ENCODE peak calls at places on chromosomes 11 and 22, in eight cellular contexts. M is IMR-90, T is GM12878, I is A549, X is SK-N-SH, E is H1, F is HCT116, A is HepG2. O is an unnamed sample.

GRCh38 chr11:130527648-130528300 is 79.3 kb downstream of the ADAMTS15 start:
- DNase-seq in M (peak), T (no peak), I (no peak), X (no peak), E (no peak), F (no peak), A (no peak), O (no peak)

GRCh38 chr11:7160814-7161489 is 72.2 kb downstream of the RBMXL2 start:
- DNase-seq in M (no peak), T (no peak), I (no peak), X (no peak), E (no peak), F (no peak), A (no peak), O (no peak)

GRCh38 chr11:19025799-19026406 is 34.6 kb downstream of the MRGPRX2 start:
- DNase-seq in M (peak), T (no peak), I (no peak), X (peak), E (no peak), F (no peak), A (no peak), O (no peak)

GRCh38 chr11:22304337-22304961 is 33.7 kb upstream of the SLC17A6 start:
- DNase-seq in M (peak), T (no peak), I (peak), X (peak), E (no peak), F (peak), A (peak), O (peak)

GRCh38 chr11:128664286-128664685 is 29.6 kb upstream of the FLI1 start:
- DNase-seq in M (no peak), T (no peak), I (no peak), X (no peak), E (no peak), F (no peak), A (no peak), O (no peak)

GRCh38 chr11:14422052-14422813 is 63.2 kb upstream of the RRAS2 start:
- DNase-seq in M (peak), T (no peak), I (peak), X (peak), E (peak), F (peak), A (peak), O (peak)

GRCh38 chr11:12184696-12185095 is 74.3 kb downstream of the MICAL2 start:
- DNase-seq in M (peak), T (no peak), I (no peak), X (no peak), E (no peak), F (no peak), A (no peak), O (no peak)

GRCh38 chr11:64971421-64972233 is at the start of gene MAJIN:
- DNase-seq in M (peak), T (peak), I (peak), X (no peak), E (peak), F (no peak), A (no peak), O (peak)

GRCh38 chr11:75565221-75565814 is 3.3 kb downstream of the SERPINH1 start:
- DNase-seq in M (peak), T (no peak), I (no peak), X (no peak), E (no peak), F (no peak), A (peak), O (no peak)

GRCh38 chr11:59426361-59427067 is at the start of gene OR5A2:
- DNase-seq in M (no peak), T (no peak), I (no peak), X (no peak), E (peak), F (no peak), A (no peak), O (no peak)

GRCh38 chr11:121063728-121064127 is 37.3 kb upstream of the TECTA start:
- DNase-seq in M (no peak), T (no peak), I (peak), X (no peak), E (no peak), F (no peak), A (peak), O (peak)

GRCh38 chr11:60887531-60887930 is 18.9 kb downstream of the PRPF19 start:
- DNase-seq in M (peak), T (no peak), I (peak), X (peak), E (peak), F (peak), A (peak), O (peak)

GRCh38 chr11:2816941-2817421 is 68.6 kb downstream of the CDKN1C start:
- DNase-seq in M (peak), T (no peak), I (no peak), X (no peak), E (no peak), F (no peak), A (no peak), O (no peak)

GRCh38 chr11:67998150-67999045 is 5.5 kb downstream of the UNC93B1 start:
- DNase-seq in M (no peak), T (no peak), I (no peak), X (peak), E (no peak), F (no peak), A (no peak), O (no peak)

GRCh38 chr11:70650075-70650909 is 252.0 kb downstream of the CTTN start:
- DNase-seq in M (peak), T (no peak), I (peak), X (no peak), E (peak), F (peak), A (peak), O (peak)

GRCh38 chr11:5624489-5625278 is at the start of gene TRIM34:
- DNase-seq in M (peak), T (peak), I (peak), X (no peak), E (peak), F (no peak), A (no peak), O (peak)

GRCh38 chr11:76783294-76783900 is at the start of gene TSKU:
- DNase-seq in M (no peak), T (no peak), I (no peak), X (no peak), E (peak), F (no peak), A (no peak), O (no peak)

GRCh38 chr11:114296979-114297372 is 777 bp downstream of the NNMT start:
- DNase-seq in M (no peak), T (no peak), I (no peak), X (no peak), E (no peak), F (no peak), A (no peak), O (no peak)
- TF ChIP-seq RAD21 in M (no peak), T (no peak), I (no peak), X (no peak), E (no peak), F (no peak), A (no peak), O (no peak)

DNA sequence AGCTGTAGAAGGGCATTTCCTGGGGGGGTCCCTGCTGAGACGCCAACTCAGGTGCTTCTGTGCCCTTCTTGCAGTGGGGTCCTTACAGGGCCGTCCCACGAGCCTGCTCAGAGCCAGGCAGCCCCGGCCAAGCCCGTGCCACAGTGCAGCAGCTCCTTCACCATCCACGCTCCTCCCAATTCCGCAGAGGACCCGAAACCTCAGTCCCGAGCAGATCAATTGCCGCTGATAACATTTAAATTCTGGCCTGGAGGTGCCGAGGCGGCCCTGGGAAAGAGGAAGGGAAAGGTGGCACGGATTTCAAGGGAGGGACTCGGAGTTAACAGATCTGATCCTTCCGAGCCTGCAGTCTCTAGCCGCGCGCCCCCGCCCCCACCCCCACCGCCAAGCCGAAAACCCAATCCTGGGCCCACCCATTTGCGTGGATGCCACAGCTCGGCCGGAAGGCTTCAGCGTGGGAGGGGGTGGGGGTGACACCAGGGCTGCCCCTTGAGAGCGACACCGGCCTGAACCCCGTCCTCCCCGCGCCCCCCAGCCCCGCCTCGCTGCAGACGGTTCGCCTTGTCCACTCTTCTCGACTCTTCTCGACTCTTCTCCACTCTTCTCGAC is 32.3 kb upstream of the JAM3 start:
- DNase-seq in M (no peak), T (no peak), I (no peak), X (peak), E (no peak), F (no peak), A (no peak), O (no peak)
- TF ChIP-seq RAD21 in M (no peak), T (no peak), I (no peak), X (no peak), E (no peak), F (no peak), A (no peak), O (no peak)

DNA sequence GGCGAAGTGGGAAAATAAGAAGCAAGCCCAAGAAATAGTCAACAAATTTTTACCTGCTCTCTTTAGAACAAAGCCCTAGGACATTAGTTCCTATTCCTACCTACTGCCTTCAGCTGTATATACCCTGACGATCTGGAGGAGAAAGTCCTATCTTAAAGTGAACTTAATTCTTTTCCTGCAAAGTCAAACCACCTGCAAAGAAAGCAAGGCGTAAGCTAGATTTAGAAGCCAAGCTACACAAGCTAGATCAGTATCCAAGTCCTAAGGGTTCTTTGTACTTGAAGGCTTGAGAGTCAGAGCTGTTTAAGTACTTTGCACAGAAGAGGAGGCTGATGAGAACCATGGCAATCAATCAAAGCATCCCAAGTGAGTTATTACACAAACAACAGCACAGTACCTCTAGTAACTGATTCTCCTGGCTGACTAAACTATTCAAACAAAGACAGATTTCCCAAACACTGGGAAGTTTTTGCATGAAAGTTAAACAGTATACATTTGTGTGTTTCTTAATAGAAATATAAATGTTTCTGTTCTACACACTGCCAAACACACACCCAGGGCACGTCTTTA is 1.9 kb downstream of the CDON start:
- DNase-seq in M (no peak), T (no peak), I (no peak), X (no peak), E (no peak), F (no peak), A (peak), O (no peak)
- TF ChIP-seq RAD21 in M (no peak), T (no peak), I (no peak), X (no peak), E (no peak), F (no peak), A (no peak), O (no peak)

GRCh38 chr22:28034145-28034759 is 115.2 kb upstream of the PITPNB start:
- DNase-seq in M (no peak), T (no peak), I (no peak), X (no peak), E (no peak), F (no peak), A (no peak), O (no peak)

GRCh38 chr22:28030442-28030841 is 111.4 kb upstream of the PITPNB start:
- DNase-seq in M (peak), T (no peak), I (no peak), X (no peak), E (peak), F (no peak), A (no peak), O (no peak)

GRCh38 chr22:28032896-28033295 is 113.8 kb upstream of the PITPNB start:
- DNase-seq in M (no peak), T (no peak), I (no peak), X (no peak), E (no peak), F (no peak), A (no peak), O (no peak)

GRCh38 chr22:28031383-28031922 is 112.4 kb upstream of the PITPNB start:
- DNase-seq in M (no peak), T (no peak), I (no peak), X (no peak), E (peak), F (no peak), A (no peak), O (no peak)

DNA sequence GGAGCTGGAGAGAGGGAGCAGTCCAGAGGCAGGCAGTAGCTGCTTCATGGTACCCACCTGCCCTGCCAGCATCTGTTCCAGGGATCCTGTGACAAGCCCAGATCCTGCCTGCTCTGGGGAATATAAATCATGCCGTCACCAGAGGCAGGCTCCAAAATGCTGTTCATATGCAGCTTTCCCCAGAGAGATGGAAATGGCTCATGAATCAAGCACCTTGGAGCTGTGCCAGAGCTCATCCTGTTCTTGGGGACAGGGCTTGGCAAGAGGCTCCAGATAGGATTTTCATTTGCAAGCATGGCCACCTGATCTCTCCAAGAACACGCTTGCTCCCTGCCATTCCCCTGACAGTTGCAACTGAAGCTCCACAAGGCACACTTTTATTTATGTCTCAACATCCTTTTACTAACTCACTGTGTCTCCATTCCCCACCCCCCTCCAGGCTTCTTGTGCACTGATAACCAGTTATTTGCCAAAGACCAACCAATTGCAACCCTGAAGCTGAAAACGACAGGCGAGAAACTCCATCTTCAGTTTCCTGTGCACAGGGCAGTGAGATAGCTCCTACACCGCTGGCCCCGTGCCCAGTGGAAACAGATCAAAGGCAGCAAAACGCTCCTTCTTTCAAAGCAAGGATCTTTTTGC is 115.8 kb upstream of the PITPNB start:
- DNase-seq in M (peak), T (no peak), I (no peak), X (peak), E (no peak), F (no peak), A (no peak), O (peak)
- TF ChIP-seq RAD21 in M (no peak), T (no peak), I (no peak), X (no peak), E (no peak), F (no peak), A (no peak), O (no peak)

GRCh38 chr22:48097723-48098122 is 1335.3 kb downstream of the TBC1D22A start:
- DNase-seq in M (no peak), T (no peak), I (no peak), X (no peak), E (no peak), F (no peak), A (no peak), O (no peak)

GRCh38 chr22:48099671-48100070 is 1337.2 kb downstream of the TBC1D22A start:
- DNase-seq in M (no peak), T (no peak), I (no peak), X (no peak), E (no peak), F (no peak), A (no peak), O (no peak)

GRCh38 chr22:48099251-48099650 is 1336.8 kb downstream of the TBC1D22A start:
- DNase-seq in M (no peak), T (no peak), I (no peak), X (no peak), E (no peak), F (no peak), A (no peak), O (no peak)

GRCh38 chr22:48098936-48099245 is 1336.4 kb downstream of the TBC1D22A start:
- DNase-seq in M (no peak), T (no peak), I (no peak), X (no peak), E (no peak), F (no peak), A (no peak), O (no peak)

DNA sequence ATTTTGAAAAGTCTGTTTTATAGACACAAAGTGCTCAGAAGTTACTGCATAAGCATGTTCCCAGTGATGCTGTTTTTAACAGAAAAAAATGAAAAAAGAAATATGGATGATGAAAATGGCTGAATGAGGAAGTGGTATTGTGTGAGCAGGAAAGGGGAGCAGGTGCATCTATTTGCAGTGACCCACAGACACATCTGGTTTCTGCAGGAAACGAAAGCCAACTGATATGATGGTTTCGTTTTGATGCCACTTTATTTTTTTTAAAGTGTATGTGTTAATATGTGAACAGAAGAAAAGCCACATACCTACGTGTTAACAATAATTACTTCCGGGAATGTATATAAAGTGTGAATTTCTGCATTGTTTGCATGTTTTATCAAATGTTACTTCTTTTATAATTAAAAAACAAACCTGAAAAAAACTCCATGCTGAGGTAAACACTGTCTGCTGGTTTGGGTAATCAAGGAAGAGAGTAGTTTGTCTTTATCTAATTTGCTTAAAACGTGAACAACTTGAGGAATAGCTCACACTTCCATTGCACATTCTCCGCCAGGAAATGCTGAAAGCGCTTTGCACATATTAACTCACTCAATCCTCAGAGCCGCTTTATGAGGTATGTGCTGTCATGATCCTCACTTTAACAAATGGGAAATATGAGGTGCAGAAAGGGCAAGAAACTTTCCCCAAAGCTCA is 1335.9 kb downstream of the TBC1D22A start:
- DNase-seq in M (no peak), T (peak), I (no peak), X (no peak), E (no peak), F (no peak), A (no peak), O (no peak)
- TF ChIP-seq RAD21 in M (no peak), T (no peak), I (no peak), X (no peak), E (no peak), F (no peak), A (no peak), O (no peak)

GRCh38 chr22:17085277-17086091 is 684 bp downstream of the IL17RA start:
- DNase-seq in M (no peak), T (no peak), I (no peak), X (no peak), E (peak), F (no peak), A (no peak), O (peak)
- TF ChIP-seq RAD21 in M (no peak), T (no peak), I (no peak), X (no peak), E (no peak), F (no peak), A (no peak), O (no peak)

DNA sequence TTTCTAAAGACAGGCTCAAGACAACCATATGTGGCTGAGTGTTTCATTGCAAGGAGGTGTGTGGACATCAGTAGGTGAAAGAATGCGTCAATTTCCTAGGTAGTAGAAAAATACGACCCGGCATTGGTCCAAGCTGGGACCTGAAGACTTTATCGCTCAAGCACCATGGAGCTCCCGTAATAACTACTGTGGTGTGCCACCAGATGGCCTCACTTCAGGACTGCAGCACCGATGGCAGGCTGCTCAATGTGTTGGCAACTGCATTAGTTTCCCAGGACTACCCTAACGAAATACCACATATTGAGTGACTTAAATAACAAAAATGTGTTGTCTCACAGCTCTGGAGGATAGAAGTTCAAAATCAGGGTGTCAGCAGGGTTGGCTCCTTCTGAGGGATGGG is 72.4 kb upstream of the FAT3 start:
- DNase-seq in M (no peak), T (no peak), I (no peak), X (peak), E (no peak), F (no peak), A (peak), O (peak)
- TF ChIP-seq RAD21 in M (no peak), T (no peak), I (no peak), X (no peak), E (peak), F (no peak), A (no peak), O (peak)

DNA sequence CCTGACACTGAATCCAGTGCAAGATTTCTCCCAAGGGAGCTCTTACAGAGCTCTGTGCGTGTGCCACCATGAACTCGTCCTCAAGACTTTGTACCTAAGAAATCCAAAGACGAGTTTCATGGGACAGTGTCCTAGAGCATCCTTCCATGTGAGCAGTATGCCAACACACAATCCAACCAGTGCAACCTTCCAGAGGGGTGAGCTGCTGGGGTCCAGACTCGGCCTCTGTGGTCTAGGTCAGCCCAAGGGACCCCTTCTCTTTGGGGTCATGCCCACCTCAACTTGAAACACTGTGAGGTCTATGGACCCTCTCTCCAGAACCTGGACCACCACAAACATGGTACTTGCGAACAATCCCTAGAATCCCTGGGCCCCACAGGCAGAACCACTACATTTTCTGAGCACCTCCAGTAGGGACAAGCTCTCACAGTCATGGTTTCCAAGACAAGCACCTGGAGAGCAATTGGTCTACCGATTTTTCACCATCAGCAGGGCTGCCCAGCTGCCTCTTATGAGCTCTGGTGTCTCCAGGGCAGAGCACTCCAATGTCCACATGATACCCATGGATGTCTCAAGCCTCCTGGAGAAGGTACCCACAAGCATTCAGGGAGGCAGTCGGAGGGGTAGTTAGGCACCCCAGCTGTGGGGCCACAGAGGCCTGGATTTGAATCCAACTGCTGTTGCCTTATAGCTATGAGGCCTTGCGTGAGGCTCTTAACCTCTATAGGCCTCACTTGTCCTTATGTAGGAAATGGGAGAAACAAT is 7.7 kb downstream of the CHST1 start:
- DNase-seq in M (no peak), T (no peak), I (no peak), X (no peak), E (no peak), F (no peak), A (no peak), O (no peak)
- TF ChIP-seq RAD21 in M (no peak), T (no peak), I (no peak), X (no peak), E (no peak), F (no peak), A (no peak), O (no peak)

O was measured in K562.